ENCODE peak calls at places on chromosomes 6 and 20, in ten cellular contexts. Q is endothelial cell of umbilical vein, O is astrocyte of the cerebellum, F is left ventricle myocardium inferior, T is HCT116, Z is pancreas, K is WTC11, D is fibroblast of mammary gland, P is progenitor cell of endocrine pancreas, E is A549. A is an unnamed sample.

GRCh38 chr6:138517635-138518034 is 18.3 kb upstream of the NHSL1 start:
- DNase-seq in Q (peak; percentile 35), O (no peak), F (no peak), T (peak; percentile 39), Z (no peak), K (peak; percentile 66), D (peak; percentile 47), P (no peak), E (peak; percentile 28), A (peak; percentile 68)

GRCh38 chr6:14799928-14800327 is 445.9 kb upstream of the JARID2 start:
- DNase-seq in Q (peak; percentile 8), O (peak; percentile 70), F (peak; percentile 71), T (peak; percentile 89), Z (peak; percentile 75), K (peak; percentile 43), D (peak; percentile 88), P (no peak), E (peak; percentile 75), A (peak; percentile 60)

GRCh38 chr6:162856885-162857284 is 129.1 kb downstream of the PACRG start:
- DNase-seq in Q (peak; percentile 69), O (peak; percentile 90), F (no peak), T (peak; percentile 29), Z (peak; percentile 50), K (no peak), D (peak; percentile 92), P (no peak), E (peak; percentile 43), A (no peak)

GRCh38 chr6:107717781-107718180 is 106.3 kb downstream of the SCML4 start:
- DNase-seq in Q (no peak), O (no peak), F (no peak), T (no peak), Z (no peak), K (no peak), D (no peak), P (no peak), E (no peak), A (no peak)

GRCh38 chr20:47502801-47503239 is 1.1 kb downstream of the NCOA3 start:
- DNase-seq in Q (peak; percentile 58), O (peak; percentile 11), F (no peak), T (no peak), Z (no peak), K (no peak), D (peak; percentile 50), P (no peak), E (peak; percentile 52), A (peak; percentile 39)

GRCh38 chr20:49677777-49678758 is 35.6 kb downstream of the B4GALT5 start:
- DNase-seq in Q (no peak), O (no peak), F (no peak), T (no peak), Z (no peak), K (no peak), D (no peak), P (no peak), E (no peak), A (no peak)

GRCh38 chr6:24426729-24427446 is 24.2 kb downstream of the MRS2 start:
- DNase-seq in Q (no peak), O (no peak), F (no peak), T (no peak), Z (no peak), K (no peak), D (peak; percentile 31), P (no peak), E (no peak), A (no peak)

GRCh38 chr6:156564128-156564806 is 212.9 kb upstream of the ARID1B start:
- DNase-seq in Q (peak; percentile 67), O (peak; percentile 18), F (peak; percentile 78), T (peak; percentile 40), Z (peak; percentile 71), K (peak; percentile 85), D (peak; percentile 56), P (peak; percentile 70), E (peak; percentile 50), A (peak; percentile 82)

GRCh38 chr6:125001684-125002083 is 39.4 kb downstream of the RNF217 start:
- DNase-seq in Q (no peak), O (no peak), F (no peak), T (no peak), Z (no peak), K (no peak), D (no peak), P (no peak), E (no peak), A (no peak)

GRCh38 chr20:10648651-10649050 is 25.1 kb downstream of the JAG1 start:
- DNase-seq in Q (no peak), O (peak; percentile 82), F (no peak), T (no peak), Z (no peak), K (no peak), D (peak; percentile 37), P (no peak), E (no peak), A (no peak)

GRCh38 chr6:683742-684440 is 9.0 kb downstream of the EXOC2 start:
- DNase-seq in Q (peak; percentile 29), O (peak; percentile 59), F (no peak), T (no peak), Z (no peak), K (peak; percentile 76), D (peak; percentile 62), P (no peak), E (no peak), A (peak; percentile 55)

DNA sequence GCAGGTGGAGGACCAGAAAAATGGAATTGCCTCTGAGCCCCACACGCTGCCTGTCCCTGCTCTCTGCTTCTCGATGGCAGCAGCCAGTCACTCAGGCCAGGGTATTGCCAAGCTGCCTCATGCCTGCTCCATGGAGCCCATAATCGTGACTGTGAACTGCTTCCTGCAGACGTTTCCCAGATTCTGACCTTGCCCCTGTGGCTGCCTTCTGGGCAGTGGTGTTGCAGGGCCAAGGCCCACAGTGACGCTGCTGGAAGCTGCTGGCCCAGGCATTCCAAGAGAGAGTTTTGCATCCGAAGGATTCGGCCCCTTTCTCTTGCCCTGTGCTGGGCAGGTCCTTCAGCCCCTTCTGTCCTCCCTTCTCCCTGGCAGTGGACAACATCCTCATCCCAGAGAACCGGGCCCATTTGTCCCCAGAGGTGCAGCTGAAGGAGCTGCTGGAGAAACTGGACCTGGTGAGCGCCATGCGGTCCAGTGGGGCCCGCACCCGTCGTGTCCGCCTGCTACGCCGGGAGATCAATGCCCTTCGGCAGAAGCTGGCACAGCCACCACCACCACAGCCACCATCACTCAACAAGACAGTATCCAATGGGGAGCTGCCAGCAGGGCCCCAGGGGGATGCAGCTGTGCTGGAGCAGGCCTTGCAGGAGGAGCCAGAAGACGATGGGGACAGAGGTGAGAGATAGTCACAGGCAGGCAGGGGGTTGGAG is 14.5 kb downstream of the BRPF3 start:
- DNase-seq in Q (peak; percentile 22), O (no peak), F (no peak), T (no peak), Z (no peak), K (no peak), D (no peak), P (no peak), E (no peak), A (no peak)
- TF ChIP-seq CTCF in Q (no peak), O (no peak), F (no peak), T (no peak), Z (no peak), K (no peak), D (no peak), P (no peak), E (no peak), A (no peak)

DNA sequence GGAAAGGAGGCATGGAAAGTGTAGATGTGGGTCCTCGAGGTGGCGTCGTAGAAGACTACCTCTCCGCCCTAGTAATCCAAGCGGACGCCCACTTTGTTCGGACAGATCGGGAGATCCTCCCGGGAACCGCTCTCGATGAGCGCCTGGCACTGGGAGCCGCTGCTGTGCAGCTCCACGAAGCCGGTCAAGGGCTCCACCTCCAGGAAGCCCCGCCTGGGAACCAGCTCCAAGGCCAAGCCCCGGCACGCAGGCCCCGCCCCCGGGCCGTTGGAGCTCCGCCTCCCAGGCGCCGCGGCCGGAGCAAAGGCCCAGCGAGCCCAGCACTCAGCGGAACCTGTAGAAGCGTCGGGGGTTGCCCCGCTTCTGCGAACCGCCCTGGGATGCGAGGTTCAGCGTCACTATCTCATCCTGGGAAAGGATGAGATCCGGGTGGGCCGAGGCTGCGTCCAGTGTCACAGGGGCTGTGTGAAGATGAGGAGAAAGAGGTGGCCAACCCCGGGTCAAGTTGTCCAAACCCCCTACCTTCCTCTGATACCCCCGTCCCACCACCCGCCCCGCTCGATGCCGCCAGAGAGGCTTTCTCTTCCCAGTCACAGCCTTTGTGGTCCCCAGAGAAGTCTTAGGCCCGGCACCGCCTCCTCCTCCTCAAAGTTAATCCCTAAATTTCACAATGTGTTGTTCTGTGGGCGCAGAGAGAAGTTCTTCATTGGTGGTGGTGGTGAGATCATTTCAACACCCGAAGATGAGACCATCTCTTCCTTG is 10.8 kb downstream of the TRIM31 start:
- DNase-seq in Q (peak; percentile 78), O (peak; percentile 23), F (peak; percentile 93), T (peak; percentile 74), Z (peak; percentile 93), K (peak; percentile 89), D (peak; percentile 82), P (peak; percentile 81), E (peak; percentile 81), A (peak; percentile 53)
- TF ChIP-seq CTCF in Q (peak; percentile 15), O (peak; percentile 10), F (peak; percentile 17), T (no peak), Z (no peak), K (no peak), D (no peak), P (peak; percentile 10), E (no peak), A (no peak)

GRCh38 chr6:4259391-4259790 is 124.0 kb upstream of the ECI2 start:
- DNase-seq in Q (no peak), O (no peak), F (no peak), T (no peak), Z (no peak), K (no peak), D (no peak), P (no peak), E (no peak), A (no peak)

GRCh38 chr6:4258733-4259132 is 123.4 kb upstream of the ECI2 start:
- DNase-seq in Q (no peak), O (no peak), F (no peak), T (no peak), Z (no peak), K (no peak), D (no peak), P (no peak), E (no peak), A (no peak)

GRCh38 chr6:4250645-4251044 is 115.3 kb upstream of the ECI2 start:
- DNase-seq in Q (peak; percentile 79), O (no peak), F (no peak), T (no peak), Z (no peak), K (no peak), D (no peak), P (no peak), E (no peak), A (no peak)

GRCh38 chr6:4256969-4257368 is 121.6 kb upstream of the ECI2 start:
- DNase-seq in Q (peak; percentile 47), O (no peak), F (no peak), T (no peak), Z (no peak), K (no peak), D (no peak), P (no peak), E (no peak), A (no peak)

GRCh38 chr6:4253604-4254211 is 118.3 kb upstream of the ECI2 start:
- DNase-seq in Q (peak; percentile 96), O (peak; percentile 34), F (no peak), T (peak; percentile 10), Z (peak; percentile 25), K (no peak), D (peak; percentile 70), P (no peak), E (peak; percentile 13), A (no peak)
- TF ChIP-seq CTCF in Q (peak; percentile 72), O (peak; percentile 61), F (peak; percentile 61), T (peak; percentile 15), Z (no peak), K (no peak), D (peak; percentile 71), P (peak; percentile 27), E (no peak), A (no peak)

GRCh38 chr20:57882451-57883161 is 172.8 kb upstream of the PMEPA1 start:
- DNase-seq in Q (no peak), O (no peak), F (no peak), T (no peak), Z (no peak), K (no peak), D (no peak), P (no peak), E (peak; percentile 27), A (no peak)
- TF ChIP-seq CTCF in Q (no peak), O (no peak), F (no peak), T (no peak), Z (no peak), K (no peak), D (no peak), P (no peak), E (no peak), A (no peak)

A was measured in activated CD8-positive, alpha-beta T cell treated with anti-CD3 and anti-CD28 coated beads for 36 hours.